ENCODE peak calls at places on chromosomes 2 and 18, in ten cellular contexts. Q, C, L, U, I, O, X, K, J and N are unnamed samples.

GRCh38 chr2:215571693-215572092 is 135.8 kb upstream of the FN1 start:
- DNase-seq in Q (no peak), C (no peak), L (no peak), U (no peak), I (no peak), O (no peak), X (no peak), K (no peak), J (no peak), N (no peak)

GRCh38 chr2:114685102-114685501 is 242.7 kb downstream of the DPP10 start:
- DNase-seq in Q (no peak), C (no peak), L (no peak), U (no peak), I (no peak), O (no peak), X (no peak), K (no peak), J (no peak), N (no peak)

GRCh38 chr2:15159751-15160177 is 401.4 kb downstream of the NBAS start:
- DNase-seq in Q (no peak), C (no peak), L (no peak), U (no peak), I (peak), O (no peak), X (no peak), K (no peak), J (peak), N (no peak)

GRCh38 chr18:48133675-48134251 is 203.3 kb upstream of the SMAD2 start:
- DNase-seq in Q (no peak), C (no peak), L (no peak), U (no peak), I (no peak), O (peak), X (no peak), K (no peak), J (peak), N (no peak)

GRCh38 chr18:41532344-41533086 is 422.5 kb upstream of the PIK3C3 start:
- DNase-seq in Q (no peak), C (no peak), L (no peak), U (no peak), I (no peak), O (no peak), X (no peak), K (no peak), J (no peak), N (no peak)

GRCh38 chr2:18238231-18238630 is 322.2 kb downstream of the RDH14 start:
- DNase-seq in Q (no peak), C (no peak), L (no peak), U (no peak), I (no peak), O (no peak), X (no peak), K (no peak), J (no peak), N (no peak)

GRCh38 chr2:134120718-134121630 is 132.9 kb upstream of the MGAT5 start:
- DNase-seq in Q (peak), C (peak), L (peak), U (no peak), I (peak), O (peak), X (peak), K (peak), J (peak), N (peak)

GRCh38 chr2:173990970-173991819 is 26.0 kb upstream of the SP3 start:
- DNase-seq in Q (no peak), C (no peak), L (no peak), U (no peak), I (peak), O (no peak), X (no peak), K (no peak), J (no peak), N (peak)

GRCh38 chr2:178298785-178299212 is 104.5 kb downstream of the OSBPL6 start:
- DNase-seq in Q (no peak), C (no peak), L (no peak), U (no peak), I (no peak), O (no peak), X (no peak), K (no peak), J (no peak), N (no peak)

GRCh38 chr2:185618630-185619029 is 120.0 kb upstream of the FSIP2 start:
- DNase-seq in Q (no peak), C (no peak), L (no peak), U (no peak), I (no peak), O (peak), X (no peak), K (no peak), J (no peak), N (no peak)

GRCh38 chr2:240462073-240462703 is 26.7 kb downstream of the GPC1 start:
- DNase-seq in Q (no peak), C (peak), L (no peak), U (no peak), I (no peak), O (no peak), X (no peak), K (no peak), J (peak), N (peak)

GRCh38 chr18:67281746-67282145 is 234.8 kb downstream of the DSEL start:
- DNase-seq in Q (no peak), C (no peak), L (no peak), U (no peak), I (no peak), O (no peak), X (no peak), K (no peak), J (no peak), N (no peak)

GRCh38 chr2:237132799-237133198 is 47.1 kb downstream of the COPS8 start:
- DNase-seq in Q (no peak), C (no peak), L (no peak), U (no peak), I (no peak), O (no peak), X (no peak), K (no peak), J (no peak), N (no peak)

GRCh38 chr2:234001380-234001993 is 49.0 kb upstream of the SPP2 start:
- DNase-seq in Q (no peak), C (no peak), L (no peak), U (no peak), I (no peak), O (no peak), X (no peak), K (no peak), J (no peak), N (no peak)

GRCh38 chr2:29187926-29188325 is 72.7 kb downstream of the CLIP4 start:
- DNase-seq in Q (no peak), C (no peak), L (no peak), U (no peak), I (no peak), O (no peak), X (no peak), K (no peak), J (no peak), N (no peak)

GRCh38 chr2:234795974-234796690 is 155.7 kb upstream of the SH3BP4 start:
- DNase-seq in Q (peak), C (no peak), L (no peak), U (no peak), I (no peak), O (no peak), X (no peak), K (no peak), J (no peak), N (no peak)

GRCh38 chr2:112621792-112622527 is 23.8 kb upstream of the SLC20A1 start:
- DNase-seq in Q (no peak), C (no peak), L (no peak), U (no peak), I (no peak), O (no peak), X (no peak), K (no peak), J (no peak), N (no peak)

GRCh38 chr2:77521482-77521881 is 694 bp downstream of the LRRTM4 start:
- DNase-seq in Q (no peak), C (no peak), L (no peak), U (no peak), I (no peak), O (no peak), X (no peak), K (no peak), J (no peak), N (no peak)

GRCh38 chr2:156955701-156956100 is 301.8 kb upstream of the GALNT5 start:
- DNase-seq in Q (no peak), C (no peak), L (no peak), U (no peak), I (no peak), O (no peak), X (no peak), K (no peak), J (no peak), N (no peak)

GRCh38 chr2:121075006-121075545 is 209.9 kb downstream of the TFCP2L1 start:
- DNase-seq in Q (peak), C (no peak), L (no peak), U (no peak), I (no peak), O (peak), X (no peak), K (peak), J (peak), N (no peak)

GRCh38 chr2:175207741-175208438 is 26.4 kb upstream of the ATP5MC3 start:
- DNase-seq in Q (no peak), C (no peak), L (no peak), U (no peak), I (no peak), O (no peak), X (no peak), K (no peak), J (no peak), N (no peak)

GRCh38 chr18:63378919-63379638 is 12.1 kb upstream of the KDSR start:
- DNase-seq in Q (no peak), C (no peak), L (no peak), U (no peak), I (peak), O (no peak), X (no peak), K (no peak), J (no peak), N (no peak)